ENCODE peak calls at places on chromosomes 12 and 14, in ten cellular contexts. R is colonic mucosa, M is Panc1, U is mesendoderm, P is neural progenitor cell, E is brain microvascular endothelial cell, D is WERI-Rb-1, S is fibroblast of the aortic adventitia, G is tibial artery, N is heart left ventricle. K is an unnamed sample.

GRCh38 chr14:28831126-28831525 is 64.5 kb downstream of the FOXG1 start:
- DNase-seq in R (no peak), M (no peak), U (no peak), P (no peak), E (no peak), D (peak), S (no peak), G (no peak), N (no peak), K (no peak)

GRCh38 chr12:117343296-117343695 is 18.1 kb downstream of the NOS1 start:
- DNase-seq in R (no peak), M (no peak), U (no peak), P (no peak), E (no peak), D (no peak), S (no peak), G (no peak), N (no peak), K (no peak)

GRCh38 chr14:85316701-85317100 is 213.2 kb upstream of the FLRT2 start:
- DNase-seq in R (no peak), M (no peak), U (no peak), P (no peak), E (no peak), D (no peak), S (no peak), G (no peak), N (no peak), K (no peak)

GRCh38 chr12:45216297-45216982 is 545 bp downstream of the ANO6 start:
- DNase-seq in R (peak), M (no peak), U (peak), P (peak), E (peak), D (peak), S (peak), G (peak), N (peak), K (no peak)

GRCh38 chr12:15163577-15163976 is 57.6 kb downstream of the RERG start:
- DNase-seq in R (no peak), M (no peak), U (peak), P (no peak), E (no peak), D (no peak), S (no peak), G (no peak), N (no peak), K (no peak)

GRCh38 chr12:124525455-124525854 is 42.0 kb downstream of the NCOR2 start:
- DNase-seq in R (no peak), M (no peak), U (no peak), P (no peak), E (no peak), D (no peak), S (no peak), G (no peak), N (peak), K (no peak)

GRCh38 chr12:28190321-28191017 is at the start of gene CCDC91:
- DNase-seq in R (peak), M (peak), U (peak), P (peak), E (peak), D (peak), S (peak), G (peak), N (peak), K (peak)

GRCh38 chr12:21439347-21439746 is 1.9 kb downstream of the PYROXD1 start:
- DNase-seq in R (no peak), M (no peak), U (no peak), P (no peak), E (no peak), D (no peak), S (no peak), G (no peak), N (no peak), K (no peak)

GRCh38 chr12:29782821-29783772 is 645 bp downstream of the TMTC1 start:
- DNase-seq in R (peak), M (no peak), U (peak), P (peak), E (no peak), D (peak), S (peak), G (peak), N (peak), K (no peak)

GRCh38 chr12:125056306-125056705 is 8.9 kb upstream of the AACS start:
- DNase-seq in R (no peak), M (no peak), U (no peak), P (no peak), E (no peak), D (no peak), S (no peak), G (no peak), N (no peak), K (no peak)

GRCh38 chr12:89960607-89961394 is 252.2 kb upstream of the ATP2B1 start:
- DNase-seq in R (peak), M (no peak), U (no peak), P (no peak), E (peak), D (no peak), S (peak), G (no peak), N (no peak), K (no peak)

GRCh38 chr12:7899755-7900154 is 27.0 kb upstream of the SLC2A14 start:
- DNase-seq in R (no peak), M (no peak), U (no peak), P (no peak), E (no peak), D (no peak), S (peak), G (no peak), N (no peak), K (no peak)

GRCh38 chr14:99945732-99946651 is 119.2 kb upstream of the EVL start:
- DNase-seq in R (no peak), M (no peak), U (no peak), P (no peak), E (no peak), D (no peak), S (no peak), G (no peak), N (no peak), K (peak)

GRCh38 chr14:72432748-72433147 is 461.2 kb downstream of the DPF3 start:
- DNase-seq in R (no peak), M (no peak), U (no peak), P (no peak), E (no peak), D (no peak), S (no peak), G (no peak), N (no peak), K (no peak)

GRCh38 chr12:51904951-51905471 is 2.3 kb upstream of the ACVRL1 start:
- DNase-seq in R (no peak), M (no peak), U (no peak), P (no peak), E (no peak), D (no peak), S (peak), G (peak), N (peak), K (no peak)

GRCh38 chr14:64213079-64213478 is 81.1 kb downstream of the ESR2 start:
- DNase-seq in R (no peak), M (no peak), U (no peak), P (no peak), E (no peak), D (no peak), S (no peak), G (no peak), N (no peak), K (no peak)

GRCh38 chr12:42686514-42687172 is 97.1 kb upstream of the PRICKLE1 start:
- DNase-seq in R (no peak), M (no peak), U (no peak), P (no peak), E (no peak), D (no peak), S (no peak), G (no peak), N (no peak), K (no peak)

GRCh38 chr14:59044707-59045106 is 143.8 kb upstream of the DAAM1 start:
- DNase-seq in R (no peak), M (no peak), U (peak), P (no peak), E (no peak), D (no peak), S (no peak), G (no peak), N (no peak), K (no peak)

GRCh38 chr12:120399531-120399930 is 30.6 kb upstream of the MSI1 start:
- DNase-seq in R (no peak), M (no peak), U (no peak), P (no peak), E (peak), D (no peak), S (peak), G (no peak), N (no peak), K (no peak)

GRCh38 chr14:30620178-30620577 is 1.9 kb upstream of the SCFD1 start:
- DNase-seq in R (no peak), M (no peak), U (no peak), P (no peak), E (peak), D (no peak), S (peak), G (no peak), N (no peak), K (no peak)

GRCh38 chr12:59780605-59781135 is 184.8 kb downstream of the SLC16A7 start:
- DNase-seq in R (no peak), M (no peak), U (peak), P (peak), E (peak), D (no peak), S (peak), G (no peak), N (no peak), K (peak)

GRCh38 chr12:33330940-33331339 is 108.7 kb downstream of the SYT10 start:
- DNase-seq in R (no peak), M (no peak), U (no peak), P (no peak), E (no peak), D (no peak), S (no peak), G (no peak), N (no peak), K (no peak)

GRCh38 chr12:96247567-96247962 is 53.4 kb downstream of the ELK3 start:
- DNase-seq in R (no peak), M (peak), U (no peak), P (no peak), E (no peak), D (no peak), S (no peak), G (no peak), N (no peak), K (no peak)

GRCh38 chr12:124562796-124563181 is 4.6 kb downstream of the NCOR2 start:
- DNase-seq in R (no peak), M (no peak), U (no peak), P (no peak), E (no peak), D (no peak), S (no peak), G (no peak), N (no peak), K (no peak)

GRCh38 chr12:84862190-84862589 is 50.4 kb downstream of the SLC6A15 start:
- DNase-seq in R (no peak), M (no peak), U (no peak), P (no peak), E (no peak), D (no peak), S (no peak), G (no peak), N (no peak), K (no peak)

GRCh38 chr12:74349925-74350324 is 187.7 kb upstream of the ATXN7L3B start:
- DNase-seq in R (no peak), M (no peak), U (no peak), P (no peak), E (no peak), D (no peak), S (peak), G (no peak), N (no peak), K (no peak)

GRCh38 chr12:82682326-82682725 is 4.4 kb upstream of the TMTC2 start:
- DNase-seq in R (no peak), M (no peak), U (no peak), P (peak), E (no peak), D (peak), S (no peak), G (no peak), N (no peak), K (no peak)

GRCh38 chr12:15329891-15330290 is 7.6 kb downstream of the PTPRO start:
- DNase-seq in R (no peak), M (no peak), U (peak), P (no peak), E (no peak), D (no peak), S (no peak), G (no peak), N (no peak), K (no peak)

GRCh38 chr14:64930085-64930843 is 12.3 kb downstream of the GPX2 start:
- DNase-seq in R (no peak), M (no peak), U (no peak), P (no peak), E (no peak), D (no peak), S (peak), G (no peak), N (no peak), K (no peak)

GRCh38 chr12:4505381-4505986 is 33.2 kb upstream of the RAD51AP1 start:
- DNase-seq in R (no peak), M (no peak), U (no peak), P (no peak), E (peak), D (no peak), S (peak), G (no peak), N (no peak), K (no peak)

GRCh38 chr12:31558521-31558920 is 32.4 kb downstream of the DENND5B start:
- DNase-seq in R (no peak), M (no peak), U (no peak), P (no peak), E (no peak), D (no peak), S (peak), G (no peak), N (no peak), K (no peak)

GRCh38 chr12:88361493-88361892 is 218.8 kb downstream of the KITLG start:
- DNase-seq in R (no peak), M (no peak), U (no peak), P (no peak), E (peak), D (no peak), S (no peak), G (no peak), N (no peak), K (no peak)

GRCh38 chr14:34619399-34619920 is 10.5 kb downstream of the SNX6 start:
- DNase-seq in R (no peak), M (no peak), U (no peak), P (no peak), E (no peak), D (no peak), S (no peak), G (no peak), N (no peak), K (no peak)

DNA sequence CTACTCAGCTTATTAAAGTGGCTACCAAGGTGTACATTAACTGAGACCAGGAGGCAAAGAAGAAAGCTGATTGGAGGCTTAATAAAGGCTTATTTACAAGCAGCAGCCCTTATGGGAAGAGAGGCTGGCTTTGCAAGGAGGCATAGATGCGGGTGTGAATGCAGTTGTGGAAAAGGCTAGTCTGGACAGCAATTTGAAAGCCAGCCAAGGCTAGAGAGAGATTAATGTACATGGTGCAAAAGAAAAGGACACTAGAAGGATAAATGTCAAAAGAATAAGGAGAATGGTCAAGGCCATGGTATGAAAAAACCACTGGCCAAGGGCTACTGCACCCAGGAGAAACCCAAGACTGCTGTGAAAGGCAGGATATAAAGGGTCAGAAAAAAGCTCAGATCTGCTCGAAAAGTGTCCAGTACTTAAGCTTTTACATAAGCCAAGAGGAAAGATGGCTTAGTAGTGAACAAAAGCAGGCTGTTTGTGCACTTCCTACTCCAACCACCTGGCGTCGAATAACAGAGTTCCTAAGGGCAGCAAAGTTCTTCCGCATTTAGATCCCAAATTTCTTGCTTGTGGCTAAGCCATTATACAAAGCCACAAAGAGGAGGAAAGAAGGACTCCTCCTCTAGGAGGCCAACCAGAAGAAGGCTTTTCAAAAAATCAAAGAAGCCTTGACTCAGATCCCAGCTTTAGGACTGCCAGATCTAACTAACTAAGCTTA is 24.0 kb downstream of the KLRK1 start:
- DNase-seq in R (no peak), M (no peak), U (peak), P (peak), E (no peak), D (no peak), S (peak), G (no peak), N (no peak), K (no peak)
- H3K4me3 ChIP-seq in R (peak), M (peak), U (no peak), P (peak), E (peak), D (no peak), S (peak), G (peak), N (peak), K (peak)

GRCh38 chr14:55128386-55129085 is 516 bp upstream of the LGALS3 start:
- DNase-seq in R (peak), M (no peak), U (no peak), P (no peak), E (no peak), D (no peak), S (no peak), G (no peak), N (no peak), K (no peak)
- H3K4me3 ChIP-seq in R (peak), M (peak), U (no peak), P (peak), E (peak), D (peak), S (peak), G (peak), N (peak), K (no peak)

DNA sequence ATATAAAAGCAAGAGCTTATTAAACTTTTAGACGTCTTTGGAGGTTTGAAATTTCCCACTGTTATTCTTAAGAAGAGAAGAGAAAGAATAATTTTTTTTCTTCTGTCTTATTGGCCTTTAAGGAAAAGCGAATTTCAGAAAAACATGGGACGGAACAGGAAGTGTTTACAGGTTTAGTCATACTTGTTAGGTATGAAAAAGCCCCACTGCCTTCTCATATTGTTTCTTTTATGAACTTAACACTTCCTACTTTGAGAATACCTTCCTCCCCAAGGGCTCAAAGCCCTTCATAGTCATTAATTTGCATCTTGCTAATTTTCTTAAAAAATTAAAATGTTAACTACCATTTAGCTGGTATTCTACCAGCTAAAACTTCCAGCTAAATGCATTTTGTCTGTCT is 82.0 kb downstream of the ETV6 start:
- DNase-seq in R (no peak), M (no peak), U (no peak), P (no peak), E (no peak), D (no peak), S (peak), G (no peak), N (no peak), K (no peak)
- H3K4me3 ChIP-seq in R (no peak), M (no peak), U (no peak), P (no peak), E (no peak), D (no peak), S (no peak), G (no peak), N (no peak), K (no peak)

DNA sequence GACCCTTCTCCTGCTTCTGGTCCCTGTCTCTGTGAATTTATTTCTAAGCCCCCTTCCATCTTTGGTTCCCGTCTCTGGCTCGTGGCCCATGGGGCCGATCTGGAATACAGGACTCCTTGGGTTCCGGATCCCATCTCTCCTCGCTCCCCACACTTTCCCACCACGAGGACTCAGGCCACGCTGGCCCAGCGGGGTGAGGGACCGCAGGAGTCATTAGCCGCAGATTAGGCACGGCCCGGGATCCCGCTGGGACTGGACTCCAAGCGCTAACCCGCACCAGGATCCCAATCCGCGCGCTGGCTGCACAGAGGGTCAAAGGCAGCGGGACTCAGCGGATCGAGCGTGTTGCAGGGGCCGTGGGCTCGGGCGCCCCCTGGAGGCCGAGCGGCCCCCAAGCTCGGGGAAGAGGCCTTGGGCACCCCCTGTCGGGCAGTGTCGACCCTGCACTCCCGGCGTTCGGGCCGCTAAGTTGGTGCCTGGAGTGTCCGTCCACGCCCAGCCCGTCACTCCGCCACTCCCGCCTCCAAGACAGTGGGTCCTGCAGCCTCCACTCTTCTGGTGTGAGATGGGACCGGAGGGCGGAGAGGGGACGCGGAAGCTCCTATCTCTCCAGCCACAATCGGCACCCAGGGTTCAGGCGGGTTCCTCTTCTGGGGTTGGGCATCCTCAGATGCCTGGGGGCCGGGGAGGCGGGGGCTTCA is 9.5 kb downstream of the SHMT2 start:
- DNase-seq in R (peak), M (peak), U (peak), P (peak), E (peak), D (peak), S (peak), G (peak), N (peak), K (peak)
- H3K4me3 ChIP-seq in R (peak), M (peak), U (peak), P (peak), E (peak), D (peak), S (peak), G (peak), N (peak), K (peak)

DNA sequence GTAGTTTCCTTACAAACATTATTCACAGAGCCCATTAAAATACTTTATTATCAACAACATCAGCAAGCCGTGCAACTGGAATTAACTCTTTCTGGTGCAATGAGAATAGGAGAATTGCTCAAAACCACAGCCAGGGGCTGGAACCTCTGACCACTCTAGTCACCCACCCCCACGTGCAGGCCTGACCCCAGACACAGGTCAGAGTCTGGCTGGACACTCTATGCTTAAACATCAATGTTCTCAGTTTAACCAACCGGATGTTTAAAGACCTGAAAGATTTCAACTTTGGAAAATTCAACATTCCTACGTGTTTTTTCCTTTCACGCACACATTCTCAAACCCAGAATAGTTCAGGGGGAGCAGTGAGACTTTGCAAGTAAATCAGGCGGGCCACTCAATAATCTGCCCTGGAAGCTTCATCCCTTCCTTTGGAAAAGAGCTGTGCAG is 65.1 kb downstream of the FOXN3 start:
- DNase-seq in R (peak), M (no peak), U (no peak), P (no peak), E (no peak), D (no peak), S (no peak), G (no peak), N (no peak), K (no peak)
- H3K4me3 ChIP-seq in R (no peak), M (no peak), U (no peak), P (peak), E (no peak), D (no peak), S (no peak), G (no peak), N (no peak), K (no peak)

K was measured in Jurkat, Clone E6-1.